ENCODE peak calls at places on chromosomes 5 and 9, in nine cellular contexts. One of them, this sample, is unnamed.

GRCh38 chr5:73945505-73945904 is 319.5 kb downstream of the ARHGEF28 start:
- DNase-seq in breast epithelium: no peak
- DNase-seq in endothelial cell of umbilical vein: no peak
- DNase-seq in esophagus muscularis mucosa: peak
- DNase-seq in HCT116: no peak
- DNase-seq in GM12878: no peak
- DNase-seq in SK-N-MC: no peak
- DNase-seq in suprapubic skin: no peak
- DNase-seq in spleen: no peak
- DNase-seq in this sample: no peak

GRCh38 chr9:96646081-96646991 is 8.8 kb downstream of the PRXL2C start:
- DNase-seq in breast epithelium: no peak
- DNase-seq in endothelial cell of umbilical vein: no peak
- DNase-seq in esophagus muscularis mucosa: no peak
- DNase-seq in HCT116: no peak
- DNase-seq in GM12878: no peak
- DNase-seq in SK-N-MC: no peak
- DNase-seq in suprapubic skin: no peak
- DNase-seq in spleen: no peak
- DNase-seq in this sample: no peak

GRCh38 chr9:121121582-121122087 is 46.9 kb downstream of the CNTRL start:
- DNase-seq in breast epithelium: peak
- DNase-seq in endothelial cell of umbilical vein: peak
- DNase-seq in esophagus muscularis mucosa: peak
- DNase-seq in HCT116: peak
- DNase-seq in GM12878: peak
- DNase-seq in SK-N-MC: peak
- DNase-seq in suprapubic skin: peak
- DNase-seq in spleen: peak
- DNase-seq in this sample: peak

GRCh38 chr9:84997472-84997871 is 327.9 kb downstream of the NTRK2 start:
- DNase-seq in breast epithelium: no peak
- DNase-seq in endothelial cell of umbilical vein: no peak
- DNase-seq in esophagus muscularis mucosa: no peak
- DNase-seq in HCT116: no peak
- DNase-seq in GM12878: no peak
- DNase-seq in SK-N-MC: no peak
- DNase-seq in suprapubic skin: no peak
- DNase-seq in spleen: no peak
- DNase-seq in this sample: no peak

GRCh38 chr9:3746296-3747275 is 220.8 kb upstream of the RFX3 start:
- DNase-seq in breast epithelium: peak
- DNase-seq in endothelial cell of umbilical vein: no peak
- DNase-seq in esophagus muscularis mucosa: no peak
- DNase-seq in HCT116: peak
- DNase-seq in GM12878: no peak
- DNase-seq in SK-N-MC: no peak
- DNase-seq in suprapubic skin: no peak
- DNase-seq in spleen: no peak
- DNase-seq in this sample: no peak

GRCh38 chr9:133953976-133954709 is 38.0 kb downstream of the VAV2 start:
- DNase-seq in breast epithelium: no peak
- DNase-seq in endothelial cell of umbilical vein: no peak
- DNase-seq in esophagus muscularis mucosa: no peak
- DNase-seq in HCT116: no peak
- DNase-seq in GM12878: peak
- DNase-seq in SK-N-MC: no peak
- DNase-seq in suprapubic skin: no peak
- DNase-seq in spleen: peak
- DNase-seq in this sample: no peak

GRCh38 chr5:158433634-158434033 is 574.7 kb upstream of the CLINT1 start:
- DNase-seq in breast epithelium: no peak
- DNase-seq in endothelial cell of umbilical vein: no peak
- DNase-seq in esophagus muscularis mucosa: peak
- DNase-seq in HCT116: no peak
- DNase-seq in GM12878: no peak
- DNase-seq in SK-N-MC: no peak
- DNase-seq in suprapubic skin: no peak
- DNase-seq in spleen: no peak
- DNase-seq in this sample: no peak

GRCh38 chr9:4106744-4107143 is 193.1 kb downstream of the GLIS3 start:
- DNase-seq in breast epithelium: no peak
- DNase-seq in endothelial cell of umbilical vein: no peak
- DNase-seq in esophagus muscularis mucosa: peak
- DNase-seq in HCT116: no peak
- DNase-seq in GM12878: no peak
- DNase-seq in SK-N-MC: no peak
- DNase-seq in suprapubic skin: no peak
- DNase-seq in spleen: no peak
- DNase-seq in this sample: no peak

GRCh38 chr5:61277781-61278180 is 54.3 kb upstream of the ZSWIM6 start:
- DNase-seq in breast epithelium: no peak
- DNase-seq in endothelial cell of umbilical vein: no peak
- DNase-seq in esophagus muscularis mucosa: no peak
- DNase-seq in HCT116: no peak
- DNase-seq in GM12878: no peak
- DNase-seq in SK-N-MC: no peak
- DNase-seq in suprapubic skin: no peak
- DNase-seq in spleen: no peak
- DNase-seq in this sample: no peak

GRCh38 chr5:61273279-61273678 is 58.8 kb upstream of the ZSWIM6 start:
- DNase-seq in breast epithelium: no peak
- DNase-seq in endothelial cell of umbilical vein: no peak
- DNase-seq in esophagus muscularis mucosa: no peak
- DNase-seq in HCT116: no peak
- DNase-seq in GM12878: no peak
- DNase-seq in SK-N-MC: no peak
- DNase-seq in suprapubic skin: no peak
- DNase-seq in spleen: no peak
- DNase-seq in this sample: no peak

GRCh38 chr5:61274561-61274960 is 57.5 kb upstream of the ZSWIM6 start:
- DNase-seq in breast epithelium: no peak
- DNase-seq in endothelial cell of umbilical vein: no peak
- DNase-seq in esophagus muscularis mucosa: no peak
- DNase-seq in HCT116: no peak
- DNase-seq in GM12878: no peak
- DNase-seq in SK-N-MC: no peak
- DNase-seq in suprapubic skin: no peak
- DNase-seq in spleen: no peak
- DNase-seq in this sample: no peak

GRCh38 chr5:61277190-61277589 is 54.9 kb upstream of the ZSWIM6 start:
- DNase-seq in breast epithelium: no peak
- DNase-seq in endothelial cell of umbilical vein: peak
- DNase-seq in esophagus muscularis mucosa: no peak
- DNase-seq in HCT116: no peak
- DNase-seq in GM12878: no peak
- DNase-seq in SK-N-MC: no peak
- DNase-seq in suprapubic skin: no peak
- DNase-seq in spleen: no peak
- DNase-seq in this sample: no peak

DNA sequence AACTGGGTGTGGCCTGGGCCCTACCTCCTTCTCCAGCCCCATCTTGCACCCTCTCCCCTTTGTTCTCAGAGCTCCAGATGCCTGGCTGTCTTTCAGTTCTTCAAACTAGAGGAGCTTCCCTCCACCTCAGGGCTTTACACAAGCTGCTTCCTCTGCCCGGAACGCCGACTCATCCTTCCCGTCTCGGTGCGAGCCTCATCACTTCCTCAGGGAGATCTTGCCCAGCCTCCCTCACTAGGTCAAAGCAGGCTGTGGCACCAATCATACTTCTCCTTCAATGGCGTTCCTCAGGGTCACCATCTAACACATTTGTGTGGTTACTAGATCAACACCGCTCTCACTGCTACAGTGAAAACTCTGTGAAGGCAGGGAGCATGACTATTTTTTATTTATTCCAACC is 56.2 kb upstream of the ZSWIM6 start:
- DNase-seq in breast epithelium: peak
- DNase-seq in endothelial cell of umbilical vein: peak
- DNase-seq in esophagus muscularis mucosa: no peak
- DNase-seq in HCT116: no peak
- DNase-seq in GM12878: no peak
- DNase-seq in SK-N-MC: no peak
- DNase-seq in suprapubic skin: no peak
- DNase-seq in spleen: peak
- DNase-seq in this sample: no peak
- TF ChIP-seq POLR2AphosphoS5 in breast epithelium: no peak
- TF ChIP-seq POLR2AphosphoS5 in endothelial cell of umbilical vein: peak
- TF ChIP-seq POLR2AphosphoS5 in esophagus muscularis mucosa: no peak
- TF ChIP-seq POLR2AphosphoS5 in HCT116: no peak
- TF ChIP-seq POLR2AphosphoS5 in GM12878: no peak
- TF ChIP-seq POLR2AphosphoS5 in SK-N-MC: no peak
- TF ChIP-seq POLR2AphosphoS5 in suprapubic skin: no peak
- TF ChIP-seq POLR2AphosphoS5 in spleen: peak
- TF ChIP-seq POLR2AphosphoS5 in this sample: no peak

GRCh38 chr5:95845401-95845800 is 22.9 kb upstream of the GLRX start:
- DNase-seq in breast epithelium: no peak
- DNase-seq in endothelial cell of umbilical vein: no peak
- DNase-seq in esophagus muscularis mucosa: no peak
- DNase-seq in HCT116: no peak
- DNase-seq in GM12878: no peak
- DNase-seq in SK-N-MC: no peak
- DNase-seq in suprapubic skin: no peak
- DNase-seq in spleen: no peak
- DNase-seq in this sample: no peak

GRCh38 chr5:95840969-95841368 is 18.4 kb upstream of the GLRX start:
- DNase-seq in breast epithelium: no peak
- DNase-seq in endothelial cell of umbilical vein: no peak
- DNase-seq in esophagus muscularis mucosa: no peak
- DNase-seq in HCT116: no peak
- DNase-seq in GM12878: no peak
- DNase-seq in SK-N-MC: no peak
- DNase-seq in suprapubic skin: no peak
- DNase-seq in spleen: no peak
- DNase-seq in this sample: no peak

GRCh38 chr5:95843733-95844223 is 21.3 kb upstream of the GLRX start:
- DNase-seq in breast epithelium: no peak
- DNase-seq in endothelial cell of umbilical vein: no peak
- DNase-seq in esophagus muscularis mucosa: no peak
- DNase-seq in HCT116: no peak
- DNase-seq in GM12878: no peak
- DNase-seq in SK-N-MC: no peak
- DNase-seq in suprapubic skin: no peak
- DNase-seq in spleen: no peak
- DNase-seq in this sample: peak

GRCh38 chr5:95841914-95842812 is 19.6 kb upstream of the GLRX start:
- DNase-seq in breast epithelium: no peak
- DNase-seq in endothelial cell of umbilical vein: no peak
- DNase-seq in esophagus muscularis mucosa: no peak
- DNase-seq in HCT116: no peak
- DNase-seq in GM12878: no peak
- DNase-seq in SK-N-MC: no peak
- DNase-seq in suprapubic skin: no peak
- DNase-seq in spleen: no peak
- DNase-seq in this sample: peak

DNA sequence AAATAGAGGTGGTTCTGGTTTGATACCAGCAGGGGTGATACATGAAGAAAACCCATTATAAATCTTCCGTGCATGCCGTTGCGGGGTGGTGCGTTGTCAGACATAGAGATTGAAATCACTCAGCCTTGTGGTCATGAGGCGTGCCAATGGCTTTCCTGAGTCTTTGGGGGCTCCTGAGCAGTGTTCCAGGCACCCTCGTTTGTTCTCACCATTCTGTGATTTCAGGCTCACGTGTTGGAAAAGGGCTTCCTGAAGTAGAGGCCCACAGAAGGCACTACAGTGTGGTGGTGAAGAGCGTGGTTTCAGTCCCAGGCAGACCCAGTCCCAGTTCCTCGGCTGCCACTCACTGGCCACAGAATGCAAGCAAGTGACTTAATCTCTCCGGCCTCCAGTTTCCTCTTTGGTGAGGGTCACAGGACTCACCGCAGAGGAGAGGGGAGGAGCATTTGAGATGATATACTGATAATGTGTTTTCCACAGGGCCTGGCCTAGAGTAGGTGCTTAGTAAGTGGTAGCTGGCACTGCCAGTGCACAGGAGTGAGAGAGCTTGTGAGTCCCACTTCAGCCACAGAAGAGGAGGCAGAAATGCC is 20.5 kb upstream of the GLRX start:
- DNase-seq in breast epithelium: peak
- DNase-seq in endothelial cell of umbilical vein: peak
- DNase-seq in esophagus muscularis mucosa: no peak
- DNase-seq in HCT116: no peak
- DNase-seq in GM12878: no peak
- DNase-seq in SK-N-MC: no peak
- DNase-seq in suprapubic skin: no peak
- DNase-seq in spleen: peak
- DNase-seq in this sample: peak
- H3K4me3 ChIP-seq in breast epithelium: no peak
- H3K4me3 ChIP-seq in endothelial cell of umbilical vein: no peak
- H3K4me3 ChIP-seq in esophagus muscularis mucosa: no peak
- H3K4me3 ChIP-seq in HCT116: no peak
- H3K4me3 ChIP-seq in GM12878: no peak
- H3K4me3 ChIP-seq in SK-N-MC: no peak
- H3K4me3 ChIP-seq in suprapubic skin: no peak
- H3K4me3 ChIP-seq in spleen: no peak
- H3K4me3 ChIP-seq in this sample: no peak

DNA sequence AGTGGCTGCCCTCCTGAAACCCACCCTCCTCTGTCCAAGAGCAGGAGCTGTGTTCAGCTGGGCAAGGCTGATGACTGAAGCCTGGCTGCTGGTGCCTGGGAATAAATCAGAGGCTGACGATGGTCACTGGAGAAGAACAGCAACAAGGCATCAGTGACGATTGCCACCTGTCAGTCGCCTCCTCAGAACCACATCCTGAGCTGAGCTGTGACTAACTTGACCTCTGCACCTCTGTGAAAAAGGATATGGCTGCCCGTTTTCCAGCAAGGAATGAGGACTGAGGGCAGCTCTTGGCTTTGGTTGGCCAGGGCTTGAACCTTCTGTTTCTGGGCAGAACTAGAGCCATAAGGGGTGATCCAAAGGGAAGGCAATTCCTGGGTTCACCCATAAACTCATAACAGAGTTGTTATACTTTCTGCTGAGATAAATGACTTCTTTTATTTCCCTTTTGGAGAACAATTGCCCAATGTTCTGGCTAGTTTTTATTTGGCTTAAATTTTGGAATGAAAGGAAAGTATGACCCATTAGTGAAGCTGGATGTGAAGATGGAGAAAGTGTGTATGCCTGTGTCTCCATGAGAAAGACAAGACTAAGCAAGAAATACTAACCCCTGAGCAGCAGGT is 40.1 kb downstream of the TRIP13 start:
- DNase-seq in breast epithelium: no peak
- DNase-seq in endothelial cell of umbilical vein: no peak
- DNase-seq in esophagus muscularis mucosa: no peak
- DNase-seq in HCT116: no peak
- DNase-seq in GM12878: no peak
- DNase-seq in SK-N-MC: no peak
- DNase-seq in suprapubic skin: peak
- DNase-seq in spleen: no peak
- DNase-seq in this sample: peak
- TF ChIP-seq POLR2AphosphoS5 in breast epithelium: no peak
- TF ChIP-seq POLR2AphosphoS5 in endothelial cell of umbilical vein: no peak
- TF ChIP-seq POLR2AphosphoS5 in esophagus muscularis mucosa: peak
- TF ChIP-seq POLR2AphosphoS5 in HCT116: no peak
- TF ChIP-seq POLR2AphosphoS5 in GM12878: no peak
- TF ChIP-seq POLR2AphosphoS5 in SK-N-MC: no peak
- TF ChIP-seq POLR2AphosphoS5 in suprapubic skin: no peak
- TF ChIP-seq POLR2AphosphoS5 in spleen: no peak
- TF ChIP-seq POLR2AphosphoS5 in this sample: no peak

GRCh38 chr5:116135344-116135743 is 50.5 kb downstream of the COMMD10 start:
- DNase-seq in breast epithelium: no peak
- DNase-seq in endothelial cell of umbilical vein: no peak
- DNase-seq in esophagus muscularis mucosa: no peak
- DNase-seq in HCT116: no peak
- DNase-seq in GM12878: peak
- DNase-seq in SK-N-MC: no peak
- DNase-seq in suprapubic skin: no peak
- DNase-seq in spleen: no peak
- DNase-seq in this sample: no peak

GRCh38 chr5:116133281-116133680 is 48.5 kb downstream of the COMMD10 start:
- DNase-seq in breast epithelium: no peak
- DNase-seq in endothelial cell of umbilical vein: no peak
- DNase-seq in esophagus muscularis mucosa: no peak
- DNase-seq in HCT116: no peak
- DNase-seq in GM12878: no peak
- DNase-seq in SK-N-MC: no peak
- DNase-seq in suprapubic skin: no peak
- DNase-seq in spleen: no peak
- DNase-seq in this sample: no peak

GRCh38 chr5:116142495-116142894 is 57.7 kb downstream of the COMMD10 start:
- DNase-seq in breast epithelium: no peak
- DNase-seq in endothelial cell of umbilical vein: no peak
- DNase-seq in esophagus muscularis mucosa: no peak
- DNase-seq in HCT116: no peak
- DNase-seq in GM12878: no peak
- DNase-seq in SK-N-MC: no peak
- DNase-seq in suprapubic skin: no peak
- DNase-seq in spleen: no peak
- DNase-seq in this sample: no peak

DNA sequence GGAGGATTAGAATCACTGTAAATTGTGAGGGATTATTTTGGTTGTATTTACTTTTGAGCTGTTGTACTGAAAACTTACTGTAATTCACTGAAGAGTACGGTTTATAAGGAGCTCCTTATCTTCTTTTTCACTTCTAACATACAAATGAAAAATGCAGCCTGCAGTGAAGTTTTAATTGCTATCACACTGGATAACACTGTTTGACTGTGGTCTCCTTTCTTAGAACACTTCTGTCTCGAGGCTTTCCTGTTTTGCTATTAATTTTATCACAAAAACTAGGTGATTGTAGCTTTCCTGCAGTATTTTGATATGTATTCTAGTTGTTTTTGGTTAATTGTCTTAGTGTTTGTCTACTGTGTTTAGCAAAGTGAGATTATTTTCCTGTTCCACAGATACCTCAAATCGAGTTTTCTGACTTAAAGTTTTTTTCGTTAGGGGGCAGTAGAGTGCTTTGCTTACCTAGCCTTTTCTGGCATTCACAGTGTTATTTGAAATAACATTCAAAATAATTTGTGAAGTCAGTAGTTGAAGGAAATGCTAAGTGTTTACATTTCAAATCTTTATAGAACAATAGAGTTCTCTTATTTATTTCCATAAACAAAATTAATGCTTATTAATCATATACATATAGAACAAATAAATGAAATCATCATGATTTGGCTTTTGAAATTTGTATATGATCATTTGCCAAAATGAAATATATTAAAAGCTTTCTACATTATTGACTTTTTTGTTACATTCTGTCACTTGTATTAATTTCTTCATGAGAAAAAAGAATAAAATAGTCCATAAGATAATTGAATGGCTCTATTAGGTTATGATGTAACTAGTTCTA is 52.9 kb downstream of the COMMD10 start:
- DNase-seq in breast epithelium: no peak
- DNase-seq in endothelial cell of umbilical vein: peak
- DNase-seq in esophagus muscularis mucosa: no peak
- DNase-seq in HCT116: peak
- DNase-seq in GM12878: peak
- DNase-seq in SK-N-MC: peak
- DNase-seq in suprapubic skin: no peak
- DNase-seq in spleen: no peak
- DNase-seq in this sample: no peak
- H3K4me3 ChIP-seq in breast epithelium: no peak
- H3K4me3 ChIP-seq in endothelial cell of umbilical vein: no peak
- H3K4me3 ChIP-seq in esophagus muscularis mucosa: no peak
- H3K4me3 ChIP-seq in HCT116: no peak
- H3K4me3 ChIP-seq in GM12878: no peak
- H3K4me3 ChIP-seq in SK-N-MC: peak
- H3K4me3 ChIP-seq in suprapubic skin: no peak
- H3K4me3 ChIP-seq in spleen: no peak
- H3K4me3 ChIP-seq in this sample: no peak

This sample was measured in stomach.